ENCODE peak calls at places on chromosomes 11 and 22, in four cellular contexts. One of them, this sample, is unnamed.

GRCh38 chr11:117892651-117893050 is 16.2 kb upstream of the FXYD6 start:
- DNase-seq in naive thymus-derived CD4-positive, alpha-beta T cell: no peak
- DNase-seq in stomach: no peak
- DNase-seq in sigmoid colon: no peak
- DNase-seq in this sample: no peak

GRCh38 chr11:76939219-76939631 is 78.5 kb downstream of the ACER3 start:
- DNase-seq in naive thymus-derived CD4-positive, alpha-beta T cell: no peak
- DNase-seq in stomach: no peak
- DNase-seq in sigmoid colon: no peak
- DNase-seq in this sample: no peak

GRCh38 chr22:20008221-20008995 is 8.2 kb downstream of the ARVCF start:
- DNase-seq in naive thymus-derived CD4-positive, alpha-beta T cell: no peak
- DNase-seq in sigmoid colon: no peak
- DNase-seq in stomach: no peak
- DNase-seq in this sample: peak; percentile 5

GRCh38 chr11:65278351-65278750 is 16.6 kb downstream of the POLA2 start:
- DNase-seq in sigmoid colon: no peak
- DNase-seq in naive thymus-derived CD4-positive, alpha-beta T cell: no peak
- DNase-seq in stomach: no peak
- DNase-seq in this sample: no peak

GRCh38 chr11:79973701-79974626 is 533.1 kb upstream of the TENM4 start:
- DNase-seq in stomach: no peak
- DNase-seq in naive thymus-derived CD4-positive, alpha-beta T cell: no peak
- DNase-seq in sigmoid colon: no peak
- DNase-seq in this sample: no peak

GRCh38 chr11:101738494-101738893 is 154.7 kb upstream of the TRPC6 start:
- DNase-seq in sigmoid colon: no peak
- DNase-seq in stomach: no peak
- DNase-seq in naive thymus-derived CD4-positive, alpha-beta T cell: no peak
- DNase-seq in this sample: no peak

GRCh38 chr11:119643212-119643877 is 85.7 kb downstream of the NECTIN1 start:
- DNase-seq in naive thymus-derived CD4-positive, alpha-beta T cell: no peak
- DNase-seq in sigmoid colon: no peak
- DNase-seq in stomach: no peak
- DNase-seq in this sample: no peak

GRCh38 chr22:16559056-16559955 is 33.3 kb downstream of the CCT8L2 start:
- DNase-seq in naive thymus-derived CD4-positive, alpha-beta T cell: no peak
- DNase-seq in stomach: no peak
- DNase-seq in sigmoid colon: no peak
- DNase-seq in this sample: no peak

GRCh38 chr22:44389181-44389580 is 76.4 kb upstream of the SHISAL1 start:
- DNase-seq in stomach: no peak
- DNase-seq in sigmoid colon: peak; percentile 51
- DNase-seq in naive thymus-derived CD4-positive, alpha-beta T cell: no peak
- DNase-seq in this sample: no peak

GRCh38 chr11:76659672-76660532 is 10.6 kb downstream of the LRRC32 start:
- DNase-seq in sigmoid colon: peak; percentile 51
- DNase-seq in naive thymus-derived CD4-positive, alpha-beta T cell: no peak
- DNase-seq in stomach: no peak
- DNase-seq in this sample: no peak

GRCh38 chr22:47310601-47311000 is 548.2 kb downstream of the TBC1D22A start:
- DNase-seq in stomach: no peak
- DNase-seq in sigmoid colon: no peak
- DNase-seq in naive thymus-derived CD4-positive, alpha-beta T cell: no peak
- DNase-seq in this sample: no peak

GRCh38 chr11:126354631-126355323 is 709 bp upstream of the ST3GAL4 start:
- DNase-seq in stomach: no peak
- DNase-seq in naive thymus-derived CD4-positive, alpha-beta T cell: no peak
- DNase-seq in sigmoid colon: peak; percentile 53
- DNase-seq in this sample: no peak

GRCh38 chr22:25953276-25953675 is 211.3 kb downstream of the MYO18B start:
- DNase-seq in naive thymus-derived CD4-positive, alpha-beta T cell: no peak
- DNase-seq in stomach: no peak
- DNase-seq in sigmoid colon: no peak
- DNase-seq in this sample: no peak

GRCh38 chr11:58573451-58574104 is 2.1 kb downstream of the LPXN start:
- DNase-seq in stomach: no peak
- DNase-seq in naive thymus-derived CD4-positive, alpha-beta T cell: peak; percentile 58
- DNase-seq in sigmoid colon: peak; percentile 83
- DNase-seq in this sample: no peak

GRCh38 chr22:40436460-40437431 is 66.4 kb downstream of the SGSM3 start:
- DNase-seq in stomach: no peak
- DNase-seq in sigmoid colon: no peak
- DNase-seq in naive thymus-derived CD4-positive, alpha-beta T cell: peak; percentile 69
- DNase-seq in this sample: no peak

GRCh38 chr22:21738966-21739365 is 3.4 kb upstream of the YPEL1 start:
- DNase-seq in stomach: no peak
- DNase-seq in sigmoid colon: no peak
- DNase-seq in naive thymus-derived CD4-positive, alpha-beta T cell: no peak
- DNase-seq in this sample: no peak

GRCh38 chr11:67409781-67410368 is 5.6 kb upstream of the CARNS1 start:
- DNase-seq in naive thymus-derived CD4-positive, alpha-beta T cell: no peak
- DNase-seq in sigmoid colon: no peak
- DNase-seq in stomach: peak; percentile 71
- DNase-seq in this sample: peak; percentile 67

GRCh38 chr22:48264586-48264985 is 1502.1 kb downstream of the TBC1D22A start:
- DNase-seq in sigmoid colon: no peak
- DNase-seq in naive thymus-derived CD4-positive, alpha-beta T cell: no peak
- DNase-seq in stomach: no peak
- DNase-seq in this sample: no peak

GRCh38 chr22:17865183-17866055 is 91.2 kb upstream of the BID start:
- DNase-seq in stomach: no peak
- DNase-seq in naive thymus-derived CD4-positive, alpha-beta T cell: no peak
- DNase-seq in sigmoid colon: no peak
- DNase-seq in this sample: peak; percentile 38

GRCh38 chr11:10640308-10640707 is 53.2 kb downstream of the IRAG1 start:
- DNase-seq in stomach: no peak
- DNase-seq in naive thymus-derived CD4-positive, alpha-beta T cell: no peak
- DNase-seq in sigmoid colon: no peak
- DNase-seq in this sample: no peak

GRCh38 chr11:70423523-70424505 is 25.5 kb downstream of the CTTN start:
- DNase-seq in sigmoid colon: no peak
- DNase-seq in naive thymus-derived CD4-positive, alpha-beta T cell: no peak
- DNase-seq in stomach: no peak
- DNase-seq in this sample: no peak

GRCh38 chr11:130561441-130561881 is 113.0 kb downstream of the ADAMTS15 start:
- DNase-seq in naive thymus-derived CD4-positive, alpha-beta T cell: no peak
- DNase-seq in sigmoid colon: no peak
- DNase-seq in stomach: no peak
- DNase-seq in this sample: no peak

GRCh38 chr11:111996129-111996528 is 29.1 kb upstream of the DLAT start:
- DNase-seq in stomach: no peak
- DNase-seq in sigmoid colon: no peak
- DNase-seq in naive thymus-derived CD4-positive, alpha-beta T cell: no peak
- DNase-seq in this sample: no peak

GRCh38 chr11:68950268-68950667 is 30.5 kb downstream of the MRGPRD start:
- DNase-seq in naive thymus-derived CD4-positive, alpha-beta T cell: no peak
- DNase-seq in stomach: no peak
- DNase-seq in sigmoid colon: no peak
- DNase-seq in this sample: no peak

GRCh38 chr11:117444256-117445096 is 116.8 kb downstream of the CEP164 start:
- DNase-seq in stomach: no peak
- DNase-seq in naive thymus-derived CD4-positive, alpha-beta T cell: no peak
- DNase-seq in sigmoid colon: no peak
- DNase-seq in this sample: no peak

GRCh38 chr11:88231894-88232482 is 56.7 kb upstream of the RAB38 start:
- DNase-seq in sigmoid colon: no peak
- DNase-seq in naive thymus-derived CD4-positive, alpha-beta T cell: no peak
- DNase-seq in stomach: no peak
- DNase-seq in this sample: peak; percentile 35

GRCh38 chr11:45930951-45931563 is 8.6 kb downstream of the LARGE2 start:
- DNase-seq in stomach: no peak
- DNase-seq in sigmoid colon: no peak
- DNase-seq in naive thymus-derived CD4-positive, alpha-beta T cell: no peak
- DNase-seq in this sample: no peak

GRCh38 chr11:45931739-45932138 is 9.3 kb downstream of the LARGE2 start:
- DNase-seq in stomach: no peak
- DNase-seq in naive thymus-derived CD4-positive, alpha-beta T cell: no peak
- DNase-seq in sigmoid colon: no peak
- DNase-seq in this sample: no peak

GRCh38 chr11:45929486-45930030 is 7.1 kb downstream of the LARGE2 start:
- DNase-seq in naive thymus-derived CD4-positive, alpha-beta T cell: no peak
- DNase-seq in sigmoid colon: no peak
- DNase-seq in stomach: no peak
- DNase-seq in this sample: no peak

GRCh38 chr11:45928535-45929215 is 6.2 kb downstream of the LARGE2 start:
- DNase-seq in sigmoid colon: no peak
- DNase-seq in naive thymus-derived CD4-positive, alpha-beta T cell: no peak
- DNase-seq in stomach: no peak
- DNase-seq in this sample: no peak

GRCh38 chr11:45930031-45930794 is 7.8 kb downstream of the LARGE2 start:
- DNase-seq in naive thymus-derived CD4-positive, alpha-beta T cell: peak; percentile 17
- DNase-seq in sigmoid colon: peak; percentile 63
- DNase-seq in stomach: peak; percentile 86
- DNase-seq in this sample: peak; percentile 82
- H3K4me3 ChIP-seq in naive thymus-derived CD4-positive, alpha-beta T cell: peak overlapping the region; percentile 33
- H3K4me3 ChIP-seq in sigmoid colon: no peak overlapping the region
- H3K4me3 ChIP-seq in stomach: no peak overlapping the region
- H3K4me3 ChIP-seq in this sample: no peak overlapping the region

DNA sequence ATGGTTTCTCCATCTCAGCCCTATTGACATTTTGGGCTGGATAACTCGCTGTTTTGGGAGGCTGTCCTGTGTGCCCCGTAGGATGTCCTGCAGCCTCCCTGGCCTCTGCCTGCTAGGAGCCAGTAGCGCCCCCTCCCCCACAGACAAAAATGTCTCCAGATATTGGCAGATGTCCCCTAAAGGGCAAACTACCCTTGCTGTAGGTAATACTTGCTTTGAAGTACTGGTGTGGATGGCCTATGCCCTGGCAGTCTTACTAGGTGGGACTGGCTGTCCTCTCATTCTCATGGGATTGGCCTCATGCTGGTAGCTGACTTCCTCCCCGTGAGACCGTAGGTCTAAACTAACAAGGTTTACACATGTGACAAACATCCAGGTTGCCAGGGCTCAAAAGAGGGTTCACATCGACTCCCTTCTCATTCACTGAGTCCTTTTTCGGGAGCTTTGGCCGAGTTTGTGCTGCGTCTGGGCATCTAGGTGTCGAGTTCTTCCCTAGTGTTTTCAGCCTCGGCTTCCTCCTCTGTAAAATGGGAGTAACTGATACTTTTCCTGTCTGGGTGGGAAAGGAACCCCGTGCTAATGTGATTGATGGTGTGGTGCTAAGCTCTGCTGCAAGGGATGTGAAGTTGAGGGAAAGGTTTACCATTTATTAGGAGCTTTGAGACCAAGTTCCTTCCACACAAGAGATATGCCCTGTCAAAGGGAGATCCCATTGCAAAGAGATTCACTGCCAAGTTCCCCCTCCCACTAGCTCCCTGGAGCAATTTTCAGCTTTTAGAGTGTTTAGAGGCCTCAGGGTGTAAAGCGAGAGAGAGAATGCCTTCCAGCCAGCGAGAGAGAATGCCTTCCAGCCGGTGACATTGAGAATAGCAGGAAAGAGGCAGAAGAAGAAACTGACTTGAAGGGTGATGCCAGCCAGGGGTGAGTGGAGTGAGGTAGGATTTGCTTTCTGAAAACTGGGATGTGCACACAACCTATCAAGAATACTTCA is 17.0 kb downstream of the PTPRJ start:
- DNase-seq in stomach: no peak
- DNase-seq in sigmoid colon: no peak
- DNase-seq in naive thymus-derived CD4-positive, alpha-beta T cell: no peak
- DNase-seq in this sample: no peak
- H3K4me1 ChIP-seq in stomach: peaks cover 26% of the 10 kb centered on the region
- H3K4me1 ChIP-seq in sigmoid colon: peaks cover 12% of the 10 kb centered on the region
- H3K4me1 ChIP-seq in naive thymus-derived CD4-positive, alpha-beta T cell: peaks cover 47% of the 10 kb centered on the region
- H3K4me1 ChIP-seq in this sample: peaks cover 27% of the 10 kb centered on the region

DNA sequence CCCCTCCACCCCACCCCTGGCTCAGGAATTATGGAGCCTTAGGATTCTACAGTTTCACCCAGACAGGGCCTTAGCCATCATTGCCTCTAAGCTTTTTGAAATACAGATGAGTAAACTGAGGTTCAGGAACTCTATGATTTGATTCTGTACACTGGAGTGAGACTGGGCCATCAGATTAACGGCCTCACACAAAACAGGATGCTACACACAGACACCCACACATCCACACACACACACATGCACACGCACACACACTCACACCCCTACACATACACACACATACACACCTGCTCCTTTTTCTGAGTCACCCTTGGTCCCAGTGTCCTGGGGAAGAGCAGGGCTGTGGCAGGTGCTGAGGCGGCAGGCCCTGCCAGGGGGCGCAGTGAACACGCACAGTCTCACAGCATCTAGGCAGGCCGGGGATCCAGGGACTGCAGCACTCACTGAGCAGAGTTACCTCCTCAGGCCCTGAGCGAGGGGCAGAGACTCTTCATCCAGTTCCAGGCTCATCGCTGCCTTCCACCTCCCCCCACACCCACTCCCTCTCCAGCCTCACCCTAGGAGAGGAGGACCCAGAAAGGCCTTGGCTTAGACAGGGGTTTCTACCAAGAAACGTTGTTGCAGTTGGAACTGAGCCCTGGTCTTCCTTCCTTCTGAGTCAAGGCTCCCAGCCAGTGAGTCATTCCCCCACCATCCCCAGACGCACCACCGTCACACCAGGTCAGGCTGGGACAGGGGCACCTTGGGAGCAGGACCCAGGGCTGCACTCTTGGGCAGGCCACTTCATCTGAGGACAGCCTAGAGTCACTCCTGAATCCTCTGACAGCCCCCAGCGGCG is 89.8 kb upstream of the PARVA start:
- DNase-seq in stomach: peak; percentile 26
- DNase-seq in sigmoid colon: peak; percentile 93
- DNase-seq in naive thymus-derived CD4-positive, alpha-beta T cell: no peak
- DNase-seq in this sample: no peak
- H3K4me3 ChIP-seq in stomach: no peak overlapping the region
- H3K4me3 ChIP-seq in sigmoid colon: no peak overlapping the region
- H3K4me3 ChIP-seq in naive thymus-derived CD4-positive, alpha-beta T cell: no peak overlapping the region
- H3K4me3 ChIP-seq in this sample: no peak overlapping the region

DNA sequence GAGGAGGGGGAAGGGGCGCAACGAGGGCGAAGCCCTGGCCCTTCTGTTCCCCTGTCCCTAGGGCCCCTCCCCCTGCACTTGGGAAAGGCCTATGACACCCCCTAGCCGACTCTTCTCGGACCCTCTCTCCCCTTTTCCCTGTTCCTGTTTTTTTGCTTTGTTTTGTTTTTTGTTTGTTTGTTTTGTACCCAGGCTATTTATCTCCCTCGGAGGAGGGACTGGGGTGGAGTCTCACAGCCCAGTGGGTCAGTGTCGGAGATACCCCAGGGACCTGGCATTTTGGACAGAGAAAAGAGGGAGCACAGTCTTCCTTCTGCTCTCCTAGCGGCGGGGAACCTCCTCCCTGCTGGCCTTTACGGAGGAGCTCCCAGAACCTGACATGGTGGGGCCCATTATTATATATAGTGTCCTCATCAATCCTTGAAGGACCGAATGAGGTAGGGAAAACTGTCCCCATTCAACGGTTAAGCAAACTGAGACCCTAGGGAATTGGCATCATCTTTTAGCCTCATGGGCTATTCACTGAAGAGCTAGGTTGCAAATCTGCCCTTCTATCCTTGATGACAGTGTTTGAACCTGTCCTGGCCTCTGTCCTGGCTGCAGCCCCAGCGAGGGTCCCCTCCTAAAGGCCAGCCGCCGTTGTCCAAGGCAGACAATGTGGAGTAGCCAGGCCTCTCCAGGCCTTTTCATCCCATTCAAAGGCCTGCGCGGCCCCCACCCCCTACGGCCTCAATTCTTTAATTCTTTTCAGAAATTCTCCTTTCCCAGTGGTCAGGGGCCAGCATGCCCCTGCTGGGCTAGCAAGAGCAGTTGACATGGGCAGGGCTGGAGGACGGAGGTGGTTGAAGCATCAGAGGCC is 905 bp downstream of the EMID1 start:
- DNase-seq in sigmoid colon: no peak
- DNase-seq in naive thymus-derived CD4-positive, alpha-beta T cell: no peak
- DNase-seq in stomach: no peak
- DNase-seq in this sample: no peak
- H3K4me1 ChIP-seq in sigmoid colon: peaks cover 9% of the 10 kb centered on the region
- H3K4me1 ChIP-seq in naive thymus-derived CD4-positive, alpha-beta T cell: peaks cover 4% of the 10 kb centered on the region
- H3K4me1 ChIP-seq in stomach: peaks cover 44% of the 10 kb centered on the region
- H3K4me1 ChIP-seq in this sample: peaks cover 13% of the 10 kb centered on the region

This sample was measured in mucosa of descending colon.